ENCODE peak calls at places on chromosomes 7 and 10, in ten cellular contexts. Q is aorta, I is SJSA1, H is psoas muscle, O is heart right ventricle, R is IMR-90, N is ovary, Z is sigmoid colon, C is body of pancreas, E is thyroid gland. B is an unnamed sample.

GRCh38 chr7:36763084-36763807 is 39.0 kb upstream of the AOAH start:
- DNase-seq in Q (no peak), I (no peak), H (no peak), O (no peak), R (peak; percentile 31), N (no peak), Z (no peak), C (no peak), E (no peak), B (peak; percentile 24)

GRCh38 chr10:28719789-28720436 is 42.6 kb downstream of the BAMBI start:
- DNase-seq in Q (no peak), I (no peak), H (no peak), O (no peak), R (peak; percentile 71), N (no peak), Z (no peak), C (no peak), E (no peak), B (no peak)

GRCh38 chr7:128835790-128836641 is 5.8 kb downstream of the FLNC start:
- DNase-seq in Q (peak; percentile 90), I (no peak), H (peak; percentile 65), O (peak; percentile 34), R (peak; percentile 66), N (peak; percentile 34), Z (peak; percentile 87), C (no peak), E (no peak), B (no peak)

GRCh38 chr7:30709549-30709948 is 27.3 kb upstream of the CRHR2 start:
- DNase-seq in Q (peak; percentile 24), I (no peak), H (no peak), O (no peak), R (no peak), N (no peak), Z (no peak), C (no peak), E (no peak), B (no peak)

GRCh38 chr10:132607961-132608495 is 70.4 kb downstream of the INPP5A start:
- DNase-seq in Q (peak; percentile 73), I (peak; percentile 40), H (no peak), O (peak; percentile 12), R (no peak), N (no peak), Z (peak; percentile 72), C (no peak), E (no peak), B (no peak)

GRCh38 chr7:47461161-47461560 is 120.8 kb downstream of the TNS3 start:
- DNase-seq in Q (peak; percentile 87), I (no peak), H (peak; percentile 65), O (peak; percentile 81), R (peak; percentile 80), N (no peak), Z (no peak), C (no peak), E (peak; percentile 95), B (no peak)

GRCh38 chr10:92031580-92031979 is 108.0 kb downstream of the BTAF1 start:
- DNase-seq in Q (no peak), I (no peak), H (no peak), O (no peak), R (no peak), N (no peak), Z (no peak), C (no peak), E (no peak), B (no peak)

GRCh38 chr7:150365673-150366398 is 2.8 kb upstream of the REPIN1 start:
- DNase-seq in Q (no peak), I (no peak), H (no peak), O (no peak), R (no peak), N (no peak), Z (peak; percentile 14), C (no peak), E (no peak), B (no peak)

GRCh38 chr7:44448922-44449321 is 41.5 kb downstream of the NUDCD3 start:
- DNase-seq in Q (no peak), I (no peak), H (no peak), O (no peak), R (peak; percentile 31), N (no peak), Z (no peak), C (no peak), E (no peak), B (no peak)

GRCh38 chr10:12594448-12594944 is 245.1 kb downstream of the CAMK1D start:
- DNase-seq in Q (no peak), I (no peak), H (no peak), O (no peak), R (no peak), N (no peak), Z (no peak), C (no peak), E (no peak), B (no peak)

GRCh38 chr10:71584461-71584860 is 135.1 kb downstream of the C10orf105 start:
- DNase-seq in Q (no peak), I (no peak), H (no peak), O (no peak), R (no peak), N (no peak), Z (no peak), C (no peak), E (no peak), B (no peak)

GRCh38 chr7:132519936-132520335 is 56.3 kb downstream of the PLXNA4 start:
- DNase-seq in Q (no peak), I (no peak), H (no peak), O (no peak), R (no peak), N (no peak), Z (no peak), C (no peak), E (no peak), B (no peak)

GRCh38 chr7:100691676-100692577 is 2.1 kb downstream of the GIGYF1 start:
- DNase-seq in Q (peak; percentile 94), I (peak; percentile 67), H (peak; percentile 79), O (peak; percentile 81), R (peak; percentile 61), N (peak; percentile 86), Z (peak; percentile 89), C (peak; percentile 81), E (peak; percentile 73), B (peak; percentile 76)
- H3K4me3 ChIP-seq in Q (no peak overlapping the region), I (peak overlapping the region; percentile 89), H (peak overlapping the region; percentile 93), O (peak overlapping the region; percentile 98), R (peak overlapping the region; percentile 6), N (peak overlapping the region; percentile 59), Z (peak overlapping the region; percentile 95), C (no peak overlapping the region), E (no peak overlapping the region), B (peak overlapping the region; percentile 74)

GRCh38 chr10:67606572-67606971 is 89.4 kb downstream of the CTNNA3 start:
- DNase-seq in Q (no peak), I (peak; percentile 74), H (no peak), O (no peak), R (peak; percentile 92), N (no peak), Z (no peak), C (no peak), E (no peak), B (peak; percentile 60)
- H3K4me1 ChIP-seq in Q (peaks cover 3% of the 10 kb centered on the region), I (peaks cover 56% of the 10 kb centered on the region), H (peaks cover 14% of the 10 kb centered on the region), O (peaks cover 7% of the 10 kb centered on the region), R (peaks cover 11% of the 10 kb centered on the region), N (no peaks in the 10 kb centered on the region), Z (no peaks in the 10 kb centered on the region), C (no peaks in the 10 kb centered on the region), E (no peaks in the 10 kb centered on the region), B (peaks cover 27% of the 10 kb centered on the region)

GRCh38 chr7:1667566-1668485 is 2.3 kb upstream of the ELFN1 start:
- DNase-seq in Q (peak; percentile 77), I (peak; percentile 35), H (peak; percentile 9), O (no peak), R (no peak), N (peak; percentile 6), Z (peak; percentile 55), C (peak; percentile 14), E (no peak), B (no peak)
- H3K4me3 ChIP-seq in Q (peak overlapping the region; percentile 44), I (no peak overlapping the region), H (peak overlapping the region; percentile 74), O (peak overlapping the region; percentile 60), R (peak overlapping the region; percentile 17), N (peak overlapping the region; percentile 24), Z (peak overlapping the region; percentile 57), C (no peak overlapping the region), E (no peak overlapping the region), B (peak overlapping the region; percentile 31)

GRCh38 chr10:79094412-79095175 is 25.8 kb downstream of the ZMIZ1 start:
- DNase-seq in Q (no peak), I (no peak), H (no peak), O (no peak), R (no peak), N (no peak), Z (no peak), C (no peak), E (no peak), B (no peak)
- H3K4me1 ChIP-seq in Q (no peaks in the 10 kb centered on the region), I (peaks cover 67% of the 10 kb centered on the region), H (peaks cover 71% of the 10 kb centered on the region), O (peaks cover 99% of the 10 kb centered on the region), R (peaks cover 68% of the 10 kb centered on the region), N (peaks cover 50% of the 10 kb centered on the region), Z (no peaks in the 10 kb centered on the region), C (peaks cover 80% of the 10 kb centered on the region), E (peaks cover 73% of the 10 kb centered on the region), B (no peaks in the 10 kb centered on the region)

B was measured in HAP-1.